ENCODE peak calls at places on chromosomes 12 and 14, in nine cellular contexts. M, X, U, R, S, Y, N, K and T are unnamed samples.

GRCh38 chr14:41280745-41281144 is 325.9 kb upstream of the LRFN5 start:
- DNase-seq in M (no peak), X (no peak), U (no peak), R (peak), S (no peak), Y (no peak), N (no peak), K (no peak), T (no peak)

GRCh38 chr12:116916122-116916521 is 5.4 kb downstream of the FBXW8 start:
- DNase-seq in M (no peak), X (no peak), U (no peak), R (peak), S (no peak), Y (no peak), N (no peak), K (no peak), T (no peak)

GRCh38 chr14:55103005-55103640 is 25.9 kb upstream of the LGALS3 start:
- DNase-seq in M (peak), X (peak), U (peak), R (peak), S (peak), Y (peak), N (peak), K (peak), T (peak)

GRCh38 chr14:74437654-74438053 is 11.6 kb upstream of the SYNDIG1L start:
- DNase-seq in M (no peak), X (no peak), U (no peak), R (peak), S (peak), Y (no peak), N (no peak), K (no peak), T (no peak)

GRCh38 chr12:24500466-24501232 is 448.3 kb downstream of the BCAT1 start:
- DNase-seq in M (no peak), X (no peak), U (no peak), R (peak), S (no peak), Y (no peak), N (no peak), K (no peak), T (no peak)

GRCh38 chr12:66693901-66694513 is 15.1 kb upstream of the GRIP1 start:
- DNase-seq in M (no peak), X (peak), U (no peak), R (peak), S (peak), Y (no peak), N (no peak), K (no peak), T (no peak)

GRCh38 chr12:124734224-124734788 is 129.4 kb downstream of the SCARB1 start:
- DNase-seq in M (peak), X (no peak), U (no peak), R (no peak), S (peak), Y (no peak), N (no peak), K (no peak), T (no peak)

GRCh38 chr14:54709444-54709843 is 142.5 kb downstream of the SAMD4A start:
- DNase-seq in M (no peak), X (no peak), U (no peak), R (peak), S (no peak), Y (no peak), N (no peak), K (no peak), T (no peak)

GRCh38 chr12:123469978-123470377 is 12.0 kb downstream of the SNRNP35 start:
- DNase-seq in M (peak), X (no peak), U (no peak), R (no peak), S (no peak), Y (no peak), N (no peak), K (no peak), T (no peak)

GRCh38 chr14:82533351-82533750 is 999.7 kb upstream of the SEL1L start:
- DNase-seq in M (no peak), X (no peak), U (no peak), R (no peak), S (no peak), Y (no peak), N (no peak), K (no peak), T (no peak)

GRCh38 chr14:95048771-95049312 is 108.5 kb downstream of the DICER1 start:
- DNase-seq in M (no peak), X (no peak), U (no peak), R (no peak), S (peak), Y (peak), N (peak), K (no peak), T (no peak)

GRCh38 chr12:88615490-88615889 is 35.2 kb upstream of the KITLG start:
- DNase-seq in M (no peak), X (no peak), U (no peak), R (peak), S (no peak), Y (no peak), N (no peak), K (no peak), T (no peak)

GRCh38 chr14:77616133-77616453 is 344 bp downstream of the SPTLC2 start:
- DNase-seq in M (no peak), X (no peak), U (no peak), R (no peak), S (no peak), Y (no peak), N (peak), K (peak), T (no peak)

GRCh38 chr12:96617178-96617577 is 127.8 kb downstream of the CFAP54 start:
- DNase-seq in M (no peak), X (no peak), U (no peak), R (no peak), S (peak), Y (no peak), N (no peak), K (no peak), T (no peak)

GRCh38 chr12:57389033-57389432 is 41.8 kb downstream of the R3HDM2 start:
- DNase-seq in M (no peak), X (peak), U (no peak), R (peak), S (no peak), Y (no peak), N (no peak), K (no peak), T (no peak)

GRCh38 chr14:74655597-74656389 is 43.8 kb upstream of the LTBP2 start:
- DNase-seq in M (no peak), X (no peak), U (no peak), R (peak), S (no peak), Y (no peak), N (no peak), K (no peak), T (no peak)

GRCh38 chr12:49091056-49091835 is 3.4 kb downstream of the DHH start:
- DNase-seq in M (no peak), X (no peak), U (no peak), R (peak), S (no peak), Y (no peak), N (no peak), K (no peak), T (no peak)

GRCh38 chr12:53744730-53745129 is 7.0 kb downstream of the CISTR start:
- DNase-seq in M (no peak), X (no peak), U (no peak), R (no peak), S (no peak), Y (no peak), N (no peak), K (no peak), T (no peak)

GRCh38 chr12:76777765-76778216 is 13.9 kb downstream of the ZDHHC17 start:
- DNase-seq in M (no peak), X (no peak), U (no peak), R (no peak), S (no peak), Y (no peak), N (peak), K (no peak), T (no peak)

GRCh38 chr12:96015672-96016071 is 19.5 kb upstream of the HAL start:
- DNase-seq in M (peak), X (no peak), U (no peak), R (peak), S (peak), Y (peak), N (no peak), K (no peak), T (no peak)

GRCh38 chr14:44720707-44721106 is 213.6 kb upstream of the FSCB start:
- DNase-seq in M (no peak), X (no peak), U (no peak), R (no peak), S (no peak), Y (no peak), N (no peak), K (no peak), T (no peak)

GRCh38 chr14:53180272-53181221 is 27.4 kb upstream of the DDHD1 start:
- DNase-seq in M (no peak), X (no peak), U (peak), R (peak), S (peak), Y (no peak), N (no peak), K (no peak), T (no peak)

GRCh38 chr12:3054993-3055711 is 22.0 kb upstream of the TSPAN9 start:
- DNase-seq in M (peak), X (no peak), U (no peak), R (no peak), S (no peak), Y (no peak), N (no peak), K (no peak), T (no peak)

GRCh38 chr12:14716848-14717444 is 20.5 kb upstream of the GUCY2C start:
- DNase-seq in M (no peak), X (no peak), U (peak), R (peak), S (peak), Y (peak), N (peak), K (no peak), T (no peak)

GRCh38 chr12:127690161-127690560 is 576.8 kb upstream of the TMEM132C start:
- DNase-seq in M (no peak), X (no peak), U (no peak), R (no peak), S (no peak), Y (no peak), N (no peak), K (no peak), T (no peak)

GRCh38 chr14:88463318-88463717 is 77.9 kb downstream of the SPATA7 start:
- DNase-seq in M (no peak), X (no peak), U (no peak), R (no peak), S (peak), Y (no peak), N (peak), K (no peak), T (no peak)

GRCh38 chr14:30403791-30404190 is 155.2 kb upstream of the G2E3 start:
- DNase-seq in M (no peak), X (no peak), U (no peak), R (no peak), S (no peak), Y (no peak), N (no peak), K (no peak), T (no peak)

GRCh38 chr12:54697836-54698235 is 49.7 kb upstream of the DCD start:
- DNase-seq in M (no peak), X (no peak), U (no peak), R (no peak), S (no peak), Y (no peak), N (no peak), K (no peak), T (no peak)

GRCh38 chr12:126093911-126094310 is 1028.7 kb downstream of the AACS start:
- DNase-seq in M (no peak), X (no peak), U (no peak), R (peak), S (peak), Y (no peak), N (no peak), K (peak), T (no peak)

GRCh38 chr12:39300799-39301198 is 142.1 kb downstream of the KIF21A start:
- DNase-seq in M (no peak), X (no peak), U (no peak), R (peak), S (no peak), Y (no peak), N (no peak), K (no peak), T (no peak)

GRCh38 chr12:52210186-52210924 is 18.5 kb upstream of the KRT80 start:
- DNase-seq in M (no peak), X (no peak), U (no peak), R (peak), S (peak), Y (no peak), N (no peak), K (no peak), T (peak)

GRCh38 chr14:99995700-99996356 is 69.4 kb upstream of the EVL start:
- DNase-seq in M (peak), X (no peak), U (peak), R (peak), S (peak), Y (peak), N (peak), K (peak), T (peak)

GRCh38 chr12:60172696-60173095 is 576.9 kb downstream of the SLC16A7 start:
- DNase-seq in M (no peak), X (no peak), U (no peak), R (no peak), S (no peak), Y (no peak), N (no peak), K (peak), T (no peak)

GRCh38 chr14:70753518-70753953 is 55.8 kb downstream of the MAP3K9 start:
- DNase-seq in M (no peak), X (no peak), U (no peak), R (no peak), S (peak), Y (peak), N (no peak), K (peak), T (no peak)

GRCh38 chr14:21267886-21268611 is 1.2 kb downstream of the HNRNPC start:
- DNase-seq in M (no peak), X (no peak), U (no peak), R (no peak), S (no peak), Y (no peak), N (no peak), K (no peak), T (no peak)

GRCh38 chr12:44833561-44833960 is 42.6 kb downstream of the NELL2 start:
- DNase-seq in M (no peak), X (no peak), U (no peak), R (no peak), S (no peak), Y (no peak), N (peak), K (no peak), T (no peak)

GRCh38 chr14:104665663-104666522 is 23.5 kb upstream of the INF2 start:
- DNase-seq in M (no peak), X (no peak), U (peak), R (no peak), S (peak), Y (peak), N (peak), K (peak), T (no peak)

GRCh38 chr12:49336645-49337584 is at the start of gene C1QL4:
- DNase-seq in M (peak), X (no peak), U (peak), R (peak), S (peak), Y (peak), N (peak), K (peak), T (peak)

GRCh38 chr12:111436266-111436665 is 30.5 kb downstream of the SH2B3 start:
- DNase-seq in M (no peak), X (no peak), U (no peak), R (no peak), S (peak), Y (no peak), N (no peak), K (no peak), T (no peak)

GRCh38 chr12:111434049-111434448 is 28.3 kb downstream of the SH2B3 start:
- DNase-seq in M (peak), X (no peak), U (no peak), R (no peak), S (no peak), Y (no peak), N (no peak), K (no peak), T (no peak)

GRCh38 chr12:111436811-111437210 is 31.1 kb downstream of the SH2B3 start:
- DNase-seq in M (no peak), X (no peak), U (no peak), R (no peak), S (peak), Y (no peak), N (no peak), K (no peak), T (no peak)

GRCh38 chr12:111434680-111435338 is 29.1 kb downstream of the SH2B3 start:
- DNase-seq in M (peak), X (no peak), U (peak), R (peak), S (peak), Y (no peak), N (peak), K (peak), T (peak)

DNA sequence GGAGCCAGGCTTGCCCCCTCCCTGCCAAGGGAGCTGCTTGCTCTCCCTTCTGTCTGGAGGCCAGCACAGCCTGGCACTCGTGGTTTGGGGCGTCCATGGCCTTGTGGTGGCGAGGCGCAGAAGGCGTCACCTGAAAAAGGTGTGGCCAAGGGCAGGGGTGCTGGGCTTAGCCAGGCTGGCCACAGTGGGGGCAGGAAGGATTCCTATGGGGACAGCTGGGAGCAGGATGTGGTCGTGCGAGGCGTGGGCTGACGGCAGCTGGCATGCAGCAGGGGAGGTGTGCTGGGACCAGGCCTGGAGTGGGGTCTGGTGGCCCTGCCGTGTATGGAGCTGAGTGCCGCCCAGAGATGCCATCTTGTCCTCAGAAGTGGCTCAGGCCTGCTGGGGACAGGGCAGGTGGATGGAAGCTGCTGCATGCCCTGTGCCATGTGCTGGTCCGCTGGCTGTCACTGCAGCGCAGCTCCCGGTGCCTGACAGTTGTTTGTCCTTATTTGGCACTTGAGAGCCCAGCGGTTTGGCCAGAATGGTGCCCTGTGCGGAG is 30.0 kb downstream of the SH2B3 start:
- DNase-seq in M (no peak), X (no peak), U (peak), R (peak), S (peak), Y (no peak), N (no peak), K (no peak), T (no peak)
- H3K27ac ChIP-seq in M (no peak), X (peak), U (peak), R (peak), S (no peak), Y (peak), N (peak), K (no peak), T (peak)

GRCh38 chr12:92078167-92079053 is 67.2 kb downstream of the BTG1 start:
- DNase-seq in M (no peak), X (peak), U (no peak), R (peak), S (no peak), Y (no peak), N (peak), K (no peak), T (no peak)

GRCh38 chr12:92076106-92076505 is 69.5 kb downstream of the BTG1 start:
- DNase-seq in M (no peak), X (no peak), U (no peak), R (peak), S (no peak), Y (no peak), N (no peak), K (no peak), T (no peak)

GRCh38 chr12:92080390-92081285 is 65.0 kb downstream of the BTG1 start:
- DNase-seq in M (no peak), X (no peak), U (no peak), R (peak), S (no peak), Y (no peak), N (no peak), K (no peak), T (no peak)

GRCh38 chr12:92077530-92077929 is 68.1 kb downstream of the BTG1 start:
- DNase-seq in M (no peak), X (no peak), U (no peak), R (no peak), S (no peak), Y (no peak), N (no peak), K (no peak), T (no peak)

DNA sequence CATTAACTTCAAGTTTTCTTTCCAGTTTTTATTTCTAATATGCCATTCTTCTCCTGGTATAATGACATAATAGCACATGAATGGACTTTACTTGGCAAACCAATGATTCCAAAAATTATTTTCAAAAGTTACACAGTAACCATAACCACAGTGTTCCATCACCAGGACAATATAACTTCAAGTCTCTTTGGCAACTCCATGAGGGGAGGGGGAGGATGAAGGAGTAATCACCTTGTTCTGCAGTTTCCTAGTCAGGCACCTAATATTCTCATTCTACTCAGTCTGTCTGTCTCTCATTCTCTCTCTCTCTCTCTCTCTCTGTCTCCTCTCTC is 66.6 kb downstream of the BTG1 start:
- DNase-seq in M (no peak), X (no peak), U (no peak), R (peak), S (no peak), Y (no peak), N (no peak), K (no peak), T (no peak)
- H3K4me3 ChIP-seq in M (no peak), X (no peak), U (no peak), R (no peak), S (no peak), Y (no peak), N (no peak), K (no peak), T (no peak)

GRCh38 chr12:91424506-91424905 is 241.9 kb upstream of the DCN start:
- DNase-seq in M (no peak), X (no peak), U (no peak), R (no peak), S (no peak), Y (no peak), N (no peak), K (no peak), T (no peak)
- H3K27ac ChIP-seq in M (no peak), X (no peak), U (no peak), R (no peak), S (no peak), Y (no peak), N (no peak), K (no peak), T (no peak)

GRCh38 chr12:75482636-75483035 is 2.1 kb downstream of the GLIPR1 start:
- DNase-seq in M (no peak), X (no peak), U (no peak), R (no peak), S (no peak), Y (no peak), N (no peak), K (no peak), T (no peak)
- H3K4me3 ChIP-seq in M (peak), X (peak), U (peak), R (peak), S (no peak), Y (peak), N (peak), K (no peak), T (no peak)